ENCODE peak calls at places on chromosomes 13 and 19, in four cellular contexts. L, D, G and T are unnamed samples.

GRCh38 chr13:59447846-59448620 is 715.7 kb downstream of the DIAPH3 start:
- DNase-seq in G (peak; percentile 75), L (no peak), D (peak; percentile 73), T (peak; percentile 19)

GRCh38 chr19:15595069-15595468 is 19.9 kb upstream of the CYP4F8 start:
- DNase-seq in D (no peak), G (no peak), L (no peak), T (no peak)

GRCh38 chr19:47860602-47861297 is 1.7 kb downstream of the TPRX2 start:
- DNase-seq in D (peak; percentile 44), L (no peak), G (no peak), T (no peak)

GRCh38 chr13:107205318-107206112 is 637.6 kb upstream of the ARGLU1 start:
- DNase-seq in L (peak; percentile 73), G (peak; percentile 66), D (peak; percentile 86), T (peak; percentile 25)

GRCh38 chr19:10501971-10502523 is 1.1 kb downstream of the KEAP1 start:
- DNase-seq in L (peak; percentile 59), D (peak; percentile 49), G (peak; percentile 29), T (peak; percentile 40)

GRCh38 chr19:2546128-2547032 is 70.5 kb downstream of the GADD45B start:
- DNase-seq in D (peak; percentile 78), L (peak; percentile 86), G (no peak), T (peak; percentile 43)

GRCh38 chr19:3178377-3178972 is at the start of gene S1PR4:
- DNase-seq in L (no peak), G (no peak), D (peak; percentile 24), T (no peak)

GRCh38 chr19:48553676-48554384 is 1.9 kb downstream of the SULT2B1 start:
- DNase-seq in D (peak; percentile 54), G (peak; percentile 86), L (peak; percentile 92), T (peak; percentile 99)

GRCh38 chr13:30796833-30797601 is 61.7 kb downstream of the ALOX5AP start:
- DNase-seq in G (peak; percentile 44), D (no peak), L (no peak), T (no peak)

GRCh38 chr19:45311640-45312039 is 11.0 kb downstream of the CKM start:
- DNase-seq in D (peak; percentile 62), G (no peak), L (no peak), T (no peak)

GRCh38 chr13:58472483-58472882 is 840.9 kb downstream of the PCDH17 start:
- DNase-seq in G (no peak), D (no peak), L (no peak), T (no peak)

GRCh38 chr19:49338691-49339363 is 3.6 kb downstream of the CD37 start:
- DNase-seq in G (no peak), L (peak; percentile 29), D (peak; percentile 98), T (peak; percentile 60)

GRCh38 chr13:106534844-106535551 is 464 bp downstream of the EFNB2 start:
- DNase-seq in L (peak; percentile 48), D (no peak), G (peak; percentile 16), T (peak; percentile 27)

GRCh38 chr13:62512194-62513141 is 1096.8 kb upstream of the PCDH20 start:
- DNase-seq in D (peak; percentile 73), L (peak; percentile 18), G (peak; percentile 32), T (peak; percentile 62)

GRCh38 chr13:24267801-24268200 is 41.6 kb upstream of the C1QTNF9 start:
- DNase-seq in L (no peak), G (no peak), D (no peak), T (no peak)

GRCh38 chr13:102724923-102725322 is 30.1 kb upstream of the METTL21C start:
- DNase-seq in G (peak; percentile 24), L (no peak), D (no peak), T (peak; percentile 92)

GRCh38 chr13:23180711-23181110 is at the start of gene SGCG:
- DNase-seq in D (no peak), G (no peak), L (no peak), T (no peak)

GRCh38 chr19:15279326-15279904 is 47.2 kb upstream of the EPHX3 start:
- DNase-seq in G (no peak), L (no peak), D (no peak), T (no peak)

GRCh38 chr19:5717215-5717614 is 2.7 kb downstream of the LONP1 start:
- DNase-seq in L (no peak), G (no peak), D (no peak), T (no peak)

GRCh38 chr13:34967851-34968562 is 25.9 kb downstream of the NBEA start:
- DNase-seq in D (no peak), G (no peak), L (no peak), T (no peak)

GRCh38 chr19:46481947-46482346 is 10.6 kb upstream of the PNMA8A start:
- DNase-seq in L (no peak), D (no peak), G (peak; percentile 36), T (no peak)

GRCh38 chr13:83825676-83826075 is 56.6 kb downstream of the SLITRK1 start:
- DNase-seq in L (no peak), G (no peak), D (no peak), T (no peak)

GRCh38 chr19:14473915-14474578 is 1.1 kb downstream of the PTGER1 start:
- DNase-seq in L (no peak), D (no peak), G (no peak), T (peak; percentile 66)

GRCh38 chr13:69641773-69642172 is 465.9 kb upstream of the ATXN8OS start:
- DNase-seq in L (no peak), G (no peak), D (no peak), T (no peak)

GRCh38 chr13:100112186-100112838 is 23.4 kb downstream of the PCCA start:
- DNase-seq in G (no peak), L (no peak), D (no peak), T (no peak)

GRCh38 chr19:1354496-1355257 is 29.0 kb upstream of the NDUFS7 start:
- DNase-seq in G (peak; percentile 80), L (peak; percentile 88), D (peak; percentile 91), T (peak; percentile 82)
- H2BK5ac ChIP-seq in G (peak overlapping the region; percentile 51), L (no peak overlapping the region), D (no peak overlapping the region), T (peak overlapping the region; percentile 92)

GRCh38 chr13:51803422-51804294 is at the start of gene DHRS12:
- DNase-seq in G (peak; percentile 66), L (peak; percentile 87), D (peak; percentile 82), T (peak; percentile 91)
- H2BK5ac ChIP-seq in G (peak within 1 kb of the TSS; percentile 40), L (peak within 1 kb of the TSS; percentile 36), D (no peak within 1 kb of the TSS), T (peak within 1 kb of the TSS; percentile 100)

GRCh38 chr13:42867232-42867631 is 85.8 kb downstream of the FAM216B start:
- DNase-seq in D (no peak), G (no peak), L (no peak), T (no peak)
- H2BK5ac ChIP-seq in D (no peak overlapping the region), G (no peak overlapping the region), L (no peak overlapping the region), T (no peak overlapping the region)

GRCh38 chr19:56092685-56093631 is 28.1 kb downstream of the ZNF787 start:
- DNase-seq in L (no peak), D (no peak), G (no peak), T (no peak)
- H2BK5ac ChIP-seq in L (no peak overlapping the region), D (no peak overlapping the region), G (no peak overlapping the region), T (no peak overlapping the region)

GRCh38 chr19:18791315-18791678 is 192 bp upstream of the COMP start:
- DNase-seq in D (no peak), G (no peak), L (no peak), T (no peak)

GRCh38 chr19:18789422-18789832 is 1.7 kb downstream of the COMP start:
- DNase-seq in G (no peak), L (no peak), D (peak; percentile 30), T (no peak)

GRCh38 chr19:18788782-18789421 is 2.2 kb downstream of the COMP start:
- DNase-seq in L (no peak), D (no peak), G (no peak), T (no peak)

GRCh38 chr19:18790566-18791314 is at the start of gene COMP:
- DNase-seq in G (no peak), L (no peak), D (peak; percentile 30), T (no peak)

DNA sequence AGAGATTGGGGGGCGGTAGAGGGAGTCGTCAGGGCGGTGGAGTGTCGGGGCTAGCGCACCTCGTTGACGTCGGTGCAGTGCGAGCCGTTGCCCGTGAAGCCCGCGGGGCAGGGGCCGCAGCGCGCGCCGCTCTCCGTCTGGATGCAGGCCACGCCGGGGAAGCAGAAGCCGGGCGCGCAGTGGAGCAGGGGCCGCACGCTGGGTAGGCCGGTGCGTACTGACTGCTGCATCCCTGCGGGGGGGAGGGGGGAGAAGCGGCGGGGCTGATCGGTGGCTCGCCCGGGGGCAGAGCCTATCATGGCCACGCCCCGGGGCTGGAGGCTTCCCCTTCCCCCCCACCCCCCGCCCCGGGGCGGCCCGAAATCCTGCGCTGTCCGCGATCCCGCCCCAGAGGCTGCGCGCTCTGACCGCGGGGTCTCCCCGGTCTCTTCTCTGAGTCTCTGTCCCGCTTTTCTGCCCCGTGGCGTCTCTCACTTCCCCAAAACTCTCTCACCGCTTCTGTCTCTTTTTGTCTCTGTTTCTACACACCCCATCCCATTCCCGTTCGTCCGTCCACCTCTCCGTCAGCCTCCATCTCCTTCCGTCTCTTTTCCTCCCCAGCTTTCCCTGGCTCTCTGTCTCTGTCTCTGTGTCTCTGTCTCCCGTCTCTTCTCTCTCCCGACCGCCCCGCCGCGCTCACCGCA is 1.1 kb downstream of the COMP start:
- DNase-seq in D (peak; percentile 81), G (no peak), L (no peak), T (no peak)
- H2BK5ac ChIP-seq in D (no peak overlapping the region), G (no peak overlapping the region), L (no peak overlapping the region), T (no peak overlapping the region)